ENCODE peak calls at places on chromosomes 16 and 17, in seven cellular contexts. W is nephron progenitor cell; N is tibial artery; F is suprapubic skin; Q is HFFc6; C is heart right ventricle; V is CD4-positive, alpha-beta T cell. A is an unnamed sample.

GRCh38 chr16:51383909-51384308 is 232.8 kb upstream of the SALL1 start:
- DNase-seq in W (no peak), N (no peak), F (no peak), Q (no peak), C (no peak), V (no peak), A (no peak)

GRCh38 chr17:50602514-50603235 is 32.0 kb upstream of the ABCC3 start:
- DNase-seq in W (no peak), N (no peak), F (no peak), Q (no peak), C (no peak), V (no peak), A (no peak)

GRCh38 chr16:78460428-78460827 is 361.0 kb downstream of the WWOX start:
- DNase-seq in W (no peak), N (no peak), F (no peak), Q (no peak), C (no peak), V (no peak), A (no peak)

GRCh38 chr17:71188811-71189492 is 931.9 kb upstream of the SOX9 start:
- DNase-seq in W (no peak), N (no peak), F (no peak), Q (peak), C (no peak), V (no peak), A (no peak)

GRCh38 chr17:69363488-69364210 is 36.7 kb upstream of the ABCA5 start:
- DNase-seq in W (no peak), N (no peak), F (no peak), Q (no peak), C (no peak), V (no peak), A (no peak)

GRCh38 chr17:76353004-76353598 is 615 bp downstream of the PRPSAP1 start:
- DNase-seq in W (peak), N (peak), F (peak), Q (no peak), C (peak), V (peak), A (peak)

GRCh38 chr16:20897253-20897896 is 2.8 kb downstream of the DCUN1D3 start:
- DNase-seq in W (no peak), N (no peak), F (no peak), Q (peak), C (no peak), V (no peak), A (no peak)

GRCh38 chr17:40564883-40565744 is at the start of gene CCR7:
- DNase-seq in W (no peak), N (peak), F (peak), Q (no peak), C (no peak), V (peak), A (peak)

GRCh38 chr17:75077490-75078096 is 10.2 kb upstream of the SLC16A5 start:
- DNase-seq in W (no peak), N (peak), F (no peak), Q (no peak), C (peak), V (peak), A (no peak)

GRCh38 chr17:5587431-5588032 is 3.2 kb upstream of the NLRP1 start:
- DNase-seq in W (peak), N (no peak), F (no peak), Q (peak), C (peak), V (no peak), A (no peak)

DNA sequence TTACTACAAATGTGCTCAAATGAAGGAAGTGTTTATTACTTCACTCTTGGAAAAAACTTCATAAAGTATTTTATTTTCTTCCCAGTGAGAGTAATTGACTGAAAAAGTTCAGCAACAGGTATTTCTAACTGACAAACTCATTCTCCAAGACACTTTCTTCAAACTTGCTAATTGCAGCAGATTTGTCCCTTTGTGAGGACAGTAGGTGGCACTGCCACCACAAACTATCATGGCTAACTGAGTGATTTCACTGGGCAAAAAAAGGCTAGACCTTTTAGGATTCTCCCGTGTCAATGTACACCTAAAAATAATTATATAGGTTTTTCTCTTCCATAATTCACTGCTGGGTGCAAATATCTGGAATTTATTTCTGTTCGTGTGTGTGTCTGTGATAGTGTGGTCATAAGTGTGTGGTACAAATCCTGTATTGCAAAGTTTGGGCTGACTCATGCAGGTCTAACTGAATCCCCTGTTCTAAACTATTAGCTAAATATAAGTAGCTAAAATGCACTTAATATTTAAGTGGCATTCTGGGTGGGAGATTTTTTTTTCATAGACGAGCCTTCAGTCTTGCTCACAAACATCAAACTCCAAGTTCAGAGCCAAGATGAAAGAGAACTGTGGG is 3.9 kb downstream of the HS3ST3A1 start:
- DNase-seq in W (peak), N (no peak), F (no peak), Q (peak), C (peak), V (no peak), A (no peak)
- TF ChIP-seq CTCF in W (peak), N (peak), F (peak), Q (peak), C (no peak), V (peak), A (no peak)

DNA sequence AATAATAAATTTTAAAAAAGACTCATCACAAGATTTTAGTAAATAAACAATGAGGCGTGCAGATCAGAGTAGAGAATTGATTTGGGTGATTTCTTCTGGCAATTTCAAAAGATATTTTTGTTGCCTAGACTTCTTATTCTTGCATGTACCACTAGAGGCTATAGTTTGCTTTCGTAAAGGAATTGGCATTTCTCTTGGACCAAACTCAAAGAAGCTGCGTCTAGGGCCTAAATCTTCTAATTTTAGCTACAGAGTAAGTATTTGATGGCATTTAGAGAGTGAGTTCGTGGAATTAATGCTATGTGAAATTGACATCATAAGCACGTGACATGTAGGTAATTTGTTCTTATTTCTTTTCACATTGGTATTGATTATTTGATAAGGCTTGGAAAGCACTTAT is 24.4 kb upstream of the ABCC11 start:
- DNase-seq in W (no peak), N (no peak), F (no peak), Q (peak), C (no peak), V (no peak), A (no peak)
- TF ChIP-seq CTCF in W (no peak), N (peak), F (no peak), Q (peak), C (no peak), V (no peak), A (no peak)

GRCh38 chr16:70254095-70254964 is 2.6 kb upstream of the EXOSC6 start:
- DNase-seq in W (no peak), N (no peak), F (no peak), Q (no peak), C (no peak), V (no peak), A (no peak)
- TF ChIP-seq CTCF in W (no peak), N (no peak), F (no peak), Q (peak), C (no peak), V (peak), A (no peak)

GRCh38 chr17:34823023-34823422 is 138.2 kb downstream of the CCT6B start:
- DNase-seq in W (no peak), N (no peak), F (no peak), Q (no peak), C (no peak), V (no peak), A (no peak)

GRCh38 chr17:34820922-34821321 is 140.3 kb downstream of the CCT6B start:
- DNase-seq in W (no peak), N (no peak), F (no peak), Q (no peak), C (no peak), V (no peak), A (no peak)

GRCh38 chr17:34820166-34820920 is 140.9 kb downstream of the CCT6B start:
- DNase-seq in W (no peak), N (no peak), F (no peak), Q (no peak), C (no peak), V (no peak), A (no peak)

GRCh38 chr17:34825102-34825501 is 136.2 kb downstream of the CCT6B start:
- DNase-seq in W (no peak), N (no peak), F (no peak), Q (no peak), C (no peak), V (no peak), A (no peak)

DNA sequence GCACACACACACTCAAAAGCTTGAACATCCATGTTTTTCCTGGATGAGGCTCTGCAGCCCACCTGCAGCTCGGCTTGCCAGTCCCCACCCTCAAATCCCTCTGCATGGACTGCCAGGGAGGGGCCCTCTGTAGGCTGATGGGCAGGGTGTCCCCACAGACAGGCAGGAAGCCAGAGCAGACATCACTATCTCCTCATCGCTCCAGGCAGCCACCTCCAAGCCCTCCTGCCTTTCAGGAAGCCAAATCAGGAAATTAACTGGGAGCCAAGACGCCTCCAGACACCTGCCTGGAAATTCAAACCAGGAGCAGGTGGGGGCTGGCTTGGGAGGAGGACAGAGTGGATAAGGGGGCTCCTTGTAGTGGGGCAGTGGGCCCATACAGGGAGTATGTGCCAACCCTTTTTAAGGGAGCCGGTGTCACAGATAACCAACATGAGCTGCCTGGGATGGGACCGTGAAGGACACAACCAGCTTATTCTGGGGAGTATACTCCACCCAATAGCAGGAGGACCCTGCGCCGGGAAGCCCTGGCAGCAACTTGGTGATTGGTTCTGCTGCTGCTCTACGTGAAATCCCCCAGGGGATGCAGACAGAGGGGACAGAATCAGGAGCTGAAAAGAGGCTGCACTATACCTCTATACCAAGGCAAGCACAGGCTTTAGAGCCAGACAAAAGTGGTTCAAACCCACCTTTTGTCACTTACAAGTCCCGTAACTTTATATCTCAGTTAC is 139.1 kb downstream of the CCT6B start:
- DNase-seq in W (no peak), N (no peak), F (no peak), Q (no peak), C (no peak), V (no peak), A (no peak)
- TF ChIP-seq CTCF in W (no peak), N (no peak), F (no peak), Q (no peak), C (no peak), V (no peak), A (no peak)

GRCh38 chr17:72287586-72287985 is 166.8 kb downstream of the SOX9 start:
- DNase-seq in W (no peak), N (no peak), F (no peak), Q (no peak), C (no peak), V (no peak), A (no peak)
- TF ChIP-seq CTCF in W (no peak), N (no peak), F (no peak), Q (no peak), C (no peak), V (no peak), A (no peak)

GRCh38 chr17:77798481-77798880 is 160.0 kb upstream of the TNRC6C start:
- DNase-seq in W (no peak), N (no peak), F (no peak), Q (no peak), C (no peak), V (no peak), A (no peak)
- TF ChIP-seq CTCF in W (no peak), N (no peak), F (no peak), Q (no peak), C (no peak), V (no peak), A (no peak)